ENCODE peak calls at places on chromosome 11, in seven cellular contexts. A, R, F, K, X, I and U are unnamed samples.

GRCh38 chr11:75813622-75814039 is 1.4 kb upstream of the UVRAG start:
- DNase-seq in A (no peak), R (peak), F (no peak), K (no peak), X (no peak), I (no peak), U (peak)

GRCh38 chr11:72812968-72813739 is 1.1 kb upstream of the ATG16L2 start:
- DNase-seq in A (peak), R (peak), F (peak), K (peak), X (peak), I (peak), U (no peak)

GRCh38 chr11:59550842-59551650 is 39.7 kb downstream of the OR4D9 start:
- DNase-seq in A (peak), R (peak), F (peak), K (no peak), X (peak), I (peak), U (peak)

GRCh38 chr11:2798951-2799761 is 86.4 kb downstream of the CDKN1C start:
- DNase-seq in A (no peak), R (no peak), F (peak), K (no peak), X (no peak), I (no peak), U (no peak)

GRCh38 chr11:126341760-126342161 is 13.7 kb upstream of the ST3GAL4 start:
- DNase-seq in A (no peak), R (peak), F (peak), K (no peak), X (no peak), I (no peak), U (no peak)

GRCh38 chr11:3155691-3156258 is 9.3 kb downstream of the OSBPL5 start:
- DNase-seq in A (no peak), R (no peak), F (peak), K (no peak), X (no peak), I (no peak), U (no peak)

GRCh38 chr11:34658071-34659015 is 37.5 kb downstream of the EHF start:
- DNase-seq in A (no peak), R (no peak), F (no peak), K (no peak), X (no peak), I (no peak), U (no peak)

GRCh38 chr11:126925321-126926093 is 75.1 kb downstream of the KIRREL3 start:
- DNase-seq in A (no peak), R (no peak), F (no peak), K (no peak), X (no peak), I (no peak), U (no peak)

GRCh38 chr11:45458269-45458668 is 172.1 kb upstream of the SYT13 start:
- DNase-seq in A (no peak), R (no peak), F (no peak), K (no peak), X (no peak), I (no peak), U (no peak)

GRCh38 chr11:46920709-46921108 is 2.4 kb upstream of the LRP4 start:
- DNase-seq in A (no peak), R (peak), F (no peak), K (no peak), X (no peak), I (no peak), U (no peak)

GRCh38 chr11:11993814-11994213 is 14.6 kb downstream of the DKK3 start:
- DNase-seq in A (no peak), R (peak), F (no peak), K (no peak), X (no peak), I (no peak), U (no peak)

GRCh38 chr11:117572129-117572528 is 224.9 kb downstream of the DSCAML1 start:
- DNase-seq in A (no peak), R (no peak), F (no peak), K (no peak), X (no peak), I (no peak), U (no peak)

GRCh38 chr11:85279267-85279666 is 347.9 kb downstream of the DLG2 start:
- DNase-seq in A (no peak), R (no peak), F (no peak), K (no peak), X (no peak), I (no peak), U (no peak)

GRCh38 chr11:74646964-74647363 is 54.6 kb downstream of the POLD3 start:
- DNase-seq in A (no peak), R (no peak), F (no peak), K (no peak), X (no peak), I (no peak), U (no peak)

GRCh38 chr11:17543041-17543440 is 1.2 kb downstream of the USH1C start:
- DNase-seq in A (no peak), R (no peak), F (no peak), K (no peak), X (no peak), I (no peak), U (no peak)

GRCh38 chr11:111978028-111978771 is 41.1 kb downstream of the DIXDC1 start:
- DNase-seq in A (no peak), R (peak), F (no peak), K (peak), X (no peak), I (no peak), U (no peak)

GRCh38 chr11:91404344-91404743 is 820.3 kb upstream of the FAT3 start:
- DNase-seq in A (no peak), R (no peak), F (no peak), K (no peak), X (no peak), I (no peak), U (no peak)

GRCh38 chr11:78476066-78476465 is 58.4 kb upstream of the GAB2 start:
- DNase-seq in A (no peak), R (peak), F (no peak), K (no peak), X (no peak), I (no peak), U (no peak)

GRCh38 chr11:18723991-18724390 is 2.0 kb downstream of the IGSF22 start:
- DNase-seq in A (no peak), R (no peak), F (no peak), K (no peak), X (no peak), I (no peak), U (no peak)

GRCh38 chr11:27085605-27086004 is 45.0 kb downstream of the BBOX1 start:
- DNase-seq in A (no peak), R (no peak), F (no peak), K (no peak), X (no peak), I (no peak), U (no peak)

GRCh38 chr11:114883472-114883871 is 205.1 kb downstream of the NXPE2 start:
- DNase-seq in A (peak), R (no peak), F (no peak), K (no peak), X (no peak), I (no peak), U (no peak)

GRCh38 chr11:83007909-83008580 is 63.7 kb downstream of the RAB30 start:
- DNase-seq in A (no peak), R (no peak), F (peak), K (peak), X (no peak), I (no peak), U (peak)

GRCh38 chr11:27427183-27427980 is 45.2 kb downstream of the LGR4 start:
- DNase-seq in A (peak), R (no peak), F (no peak), K (no peak), X (no peak), I (no peak), U (peak)

GRCh38 chr11:46121724-46122477 is 647 bp upstream of the PHF21A start:
- DNase-seq in A (peak), R (peak), F (peak), K (peak), X (peak), I (peak), U (peak)

GRCh38 chr11:119445850-119446249 is 22.9 kb upstream of the THY1 start:
- DNase-seq in A (no peak), R (no peak), F (no peak), K (no peak), X (no peak), I (no peak), U (no peak)

GRCh38 chr11:114039551-114039950 is 20.0 kb upstream of the ZBTB16 start:
- DNase-seq in A (no peak), R (no peak), F (no peak), K (no peak), X (no peak), I (no peak), U (no peak)

GRCh38 chr11:61091373-61092279 is 10.7 kb upstream of the CD5 start:
- DNase-seq in A (no peak), R (peak), F (no peak), K (no peak), X (no peak), I (no peak), U (no peak)

GRCh38 chr11:27390318-27390958 is 27.4 kb upstream of the CCDC34 start:
- DNase-seq in A (no peak), R (no peak), F (no peak), K (no peak), X (no peak), I (no peak), U (no peak)

GRCh38 chr11:126669416-126669815 is 313.9 kb downstream of the ST3GAL4 start:
- DNase-seq in A (no peak), R (no peak), F (no peak), K (no peak), X (no peak), I (no peak), U (no peak)

GRCh38 chr11:32122200-32122599 is 31.3 kb downstream of the RCN1 start:
- DNase-seq in A (no peak), R (no peak), F (no peak), K (no peak), X (no peak), I (no peak), U (no peak)

GRCh38 chr11:124746621-124747243 is 5.3 kb downstream of the VSIG2 start:
- DNase-seq in A (peak), R (peak), F (peak), K (peak), X (peak), I (peak), U (no peak)

GRCh38 chr11:65478411-65479183 is 20.2 kb upstream of the MALAT1 start:
- DNase-seq in A (no peak), R (no peak), F (peak), K (no peak), X (no peak), I (no peak), U (no peak)

GRCh38 chr11:112564228-112564955 is 303.7 kb upstream of the PLET1 start:
- DNase-seq in A (no peak), R (peak), F (no peak), K (no peak), X (no peak), I (no peak), U (no peak)